ENCODE peak calls at places on chromosome 5, in eight cellular contexts. One of them, this sample, is unnamed.

GRCh38 chr5:73299017-73299630 is 126.1 kb downstream of the TMEM174 start:
- DNase-seq in CD8-positive, alpha-beta T cell: no peak
- DNase-seq in pancreas: no peak
- DNase-seq in left ventricle myocardium inferior: no peak
- DNase-seq in CD8-positive, alpha-beta memory T cell: no peak
- DNase-seq in neural progenitor cell: peak; percentile 84
- DNase-seq in upper lobe of right lung: no peak
- DNase-seq in tibial nerve: no peak
- DNase-seq in this sample: no peak

GRCh38 chr5:41559184-41559583 is 48.8 kb upstream of the PLCXD3 start:
- DNase-seq in CD8-positive, alpha-beta T cell: no peak
- DNase-seq in pancreas: no peak
- DNase-seq in left ventricle myocardium inferior: no peak
- DNase-seq in CD8-positive, alpha-beta memory T cell: no peak
- DNase-seq in neural progenitor cell: no peak
- DNase-seq in upper lobe of right lung: no peak
- DNase-seq in tibial nerve: no peak
- DNase-seq in this sample: no peak

GRCh38 chr5:180785794-180786221 is 16.8 kb downstream of the MGAT1 start:
- DNase-seq in CD8-positive, alpha-beta T cell: peak; percentile 46
- DNase-seq in pancreas: no peak
- DNase-seq in left ventricle myocardium inferior: no peak
- DNase-seq in CD8-positive, alpha-beta memory T cell: no peak
- DNase-seq in neural progenitor cell: peak; percentile 87
- DNase-seq in upper lobe of right lung: peak; percentile 66
- DNase-seq in tibial nerve: no peak
- DNase-seq in this sample: no peak

GRCh38 chr5:120684749-120685415 is 220.8 kb downstream of the PRR16 start:
- DNase-seq in CD8-positive, alpha-beta T cell: no peak
- DNase-seq in pancreas: no peak
- DNase-seq in left ventricle myocardium inferior: no peak
- DNase-seq in CD8-positive, alpha-beta memory T cell: no peak
- DNase-seq in neural progenitor cell: peak; percentile 39
- DNase-seq in upper lobe of right lung: no peak
- DNase-seq in tibial nerve: no peak
- DNase-seq in this sample: no peak

GRCh38 chr5:160940725-160941124 is 88.7 kb upstream of the ATP10B start:
- DNase-seq in CD8-positive, alpha-beta T cell: no peak
- DNase-seq in pancreas: no peak
- DNase-seq in left ventricle myocardium inferior: no peak
- DNase-seq in CD8-positive, alpha-beta memory T cell: no peak
- DNase-seq in neural progenitor cell: no peak
- DNase-seq in upper lobe of right lung: no peak
- DNase-seq in tibial nerve: no peak
- DNase-seq in this sample: no peak

GRCh38 chr5:95794070-95794516 is 28.4 kb downstream of the GLRX start:
- DNase-seq in CD8-positive, alpha-beta T cell: no peak
- DNase-seq in pancreas: no peak
- DNase-seq in left ventricle myocardium inferior: no peak
- DNase-seq in CD8-positive, alpha-beta memory T cell: no peak
- DNase-seq in neural progenitor cell: no peak
- DNase-seq in upper lobe of right lung: no peak
- DNase-seq in tibial nerve: no peak
- DNase-seq in this sample: no peak

GRCh38 chr5:125465703-125466102 is 719.3 kb upstream of the ZNF608 start:
- DNase-seq in CD8-positive, alpha-beta T cell: no peak
- DNase-seq in pancreas: no peak
- DNase-seq in left ventricle myocardium inferior: no peak
- DNase-seq in CD8-positive, alpha-beta memory T cell: no peak
- DNase-seq in neural progenitor cell: no peak
- DNase-seq in upper lobe of right lung: no peak
- DNase-seq in tibial nerve: no peak
- DNase-seq in this sample: no peak

GRCh38 chr5:61245936-61246335 is 83.7 kb upstream of the SMIM15 start:
- DNase-seq in CD8-positive, alpha-beta T cell: no peak
- DNase-seq in pancreas: no peak
- DNase-seq in left ventricle myocardium inferior: no peak
- DNase-seq in CD8-positive, alpha-beta memory T cell: no peak
- DNase-seq in neural progenitor cell: no peak
- DNase-seq in upper lobe of right lung: no peak
- DNase-seq in tibial nerve: no peak
- DNase-seq in this sample: no peak

GRCh38 chr5:100641833-100642232 is 106.7 kb downstream of the FAM174A start:
- DNase-seq in CD8-positive, alpha-beta T cell: no peak
- DNase-seq in pancreas: no peak
- DNase-seq in left ventricle myocardium inferior: no peak
- DNase-seq in CD8-positive, alpha-beta memory T cell: no peak
- DNase-seq in neural progenitor cell: no peak
- DNase-seq in upper lobe of right lung: no peak
- DNase-seq in tibial nerve: no peak
- DNase-seq in this sample: no peak

GRCh38 chr5:164370841-164371240 is 865.4 kb downstream of the MAT2B start:
- DNase-seq in CD8-positive, alpha-beta T cell: no peak
- DNase-seq in pancreas: no peak
- DNase-seq in left ventricle myocardium inferior: no peak
- DNase-seq in CD8-positive, alpha-beta memory T cell: no peak
- DNase-seq in neural progenitor cell: no peak
- DNase-seq in upper lobe of right lung: no peak
- DNase-seq in tibial nerve: no peak
- DNase-seq in this sample: no peak

GRCh38 chr5:62649476-62650113 is 71.0 kb downstream of the LRRC70 start:
- DNase-seq in CD8-positive, alpha-beta T cell: no peak
- DNase-seq in pancreas: no peak
- DNase-seq in left ventricle myocardium inferior: no peak
- DNase-seq in CD8-positive, alpha-beta memory T cell: no peak
- DNase-seq in neural progenitor cell: no peak
- DNase-seq in upper lobe of right lung: no peak
- DNase-seq in tibial nerve: no peak
- DNase-seq in this sample: no peak

GRCh38 chr5:74500037-74500917 is 140.3 kb downstream of the ENC1 start:
- DNase-seq in CD8-positive, alpha-beta T cell: no peak
- DNase-seq in pancreas: no peak
- DNase-seq in left ventricle myocardium inferior: no peak
- DNase-seq in CD8-positive, alpha-beta memory T cell: no peak
- DNase-seq in neural progenitor cell: no peak
- DNase-seq in upper lobe of right lung: no peak
- DNase-seq in tibial nerve: no peak
- DNase-seq in this sample: no peak

GRCh38 chr5:129771058-129771838 is 23.4 kb downstream of the MINAR2 start:
- DNase-seq in CD8-positive, alpha-beta T cell: peak; percentile 50
- DNase-seq in pancreas: peak; percentile 25
- DNase-seq in left ventricle myocardium inferior: no peak
- DNase-seq in CD8-positive, alpha-beta memory T cell: peak; percentile 13
- DNase-seq in neural progenitor cell: peak; percentile 81
- DNase-seq in upper lobe of right lung: no peak
- DNase-seq in tibial nerve: peak; percentile 56
- DNase-seq in this sample: no peak

GRCh38 chr5:68251386-68251785 is 35.8 kb downstream of the PIK3R1 start:
- DNase-seq in CD8-positive, alpha-beta T cell: peak; percentile 65
- DNase-seq in pancreas: no peak
- DNase-seq in left ventricle myocardium inferior: peak; percentile 27
- DNase-seq in CD8-positive, alpha-beta memory T cell: no peak
- DNase-seq in neural progenitor cell: no peak
- DNase-seq in upper lobe of right lung: no peak
- DNase-seq in tibial nerve: no peak
- DNase-seq in this sample: peak; percentile 32
- H3K4me3 ChIP-seq in CD8-positive, alpha-beta T cell: no peak overlapping the region
- H3K4me3 ChIP-seq in pancreas: no peak overlapping the region
- H3K4me3 ChIP-seq in left ventricle myocardium inferior: peak overlapping the region; percentile 39
- H3K4me3 ChIP-seq in CD8-positive, alpha-beta memory T cell: peak overlapping the region; percentile 17
- H3K4me3 ChIP-seq in neural progenitor cell: no peak overlapping the region
- H3K4me3 ChIP-seq in upper lobe of right lung: no peak overlapping the region
- H3K4me3 ChIP-seq in tibial nerve: no peak overlapping the region
- H3K4me3 ChIP-seq in this sample: peak overlapping the region; percentile 69

DNA sequence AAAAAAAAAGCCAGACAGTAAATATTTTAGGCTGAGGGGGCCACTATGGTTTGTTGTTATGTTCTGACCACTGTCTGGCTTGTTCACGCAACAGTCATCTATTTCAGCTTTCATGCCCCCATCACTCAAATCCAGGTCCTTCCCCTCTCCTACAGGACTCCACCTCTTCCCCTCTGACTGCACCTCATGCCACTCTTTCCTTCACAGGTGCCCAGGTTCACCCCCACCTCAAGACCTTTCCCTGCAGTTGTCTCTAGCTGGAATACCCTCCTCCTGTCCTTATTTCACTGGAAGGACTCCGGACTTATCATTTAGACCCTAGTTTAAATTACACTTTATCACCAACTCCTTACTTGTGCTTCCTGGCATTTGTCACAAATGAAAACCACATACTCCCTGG is 3.4 kb downstream of the RPS14 start:
- DNase-seq in CD8-positive, alpha-beta T cell: no peak
- DNase-seq in pancreas: no peak
- DNase-seq in left ventricle myocardium inferior: no peak
- DNase-seq in CD8-positive, alpha-beta memory T cell: no peak
- DNase-seq in neural progenitor cell: no peak
- DNase-seq in upper lobe of right lung: no peak
- DNase-seq in tibial nerve: no peak
- DNase-seq in this sample: no peak
- H3K4me1 ChIP-seq in CD8-positive, alpha-beta T cell: peaks cover 22% of the 10 kb centered on the region
- H3K4me1 ChIP-seq in pancreas: peaks cover 8% of the 10 kb centered on the region
- H3K4me1 ChIP-seq in left ventricle myocardium inferior: peaks cover 46% of the 10 kb centered on the region
- H3K4me1 ChIP-seq in CD8-positive, alpha-beta memory T cell: peaks cover 27% of the 10 kb centered on the region
- H3K4me1 ChIP-seq in neural progenitor cell: peaks cover 9% of the 10 kb centered on the region
- H3K4me1 ChIP-seq in upper lobe of right lung: peaks cover 14% of the 10 kb centered on the region
- H3K4me1 ChIP-seq in tibial nerve: peaks cover 23% of the 10 kb centered on the region
- H3K4me1 ChIP-seq in this sample: peaks cover 24% of the 10 kb centered on the region

GRCh38 chr5:6616632-6617031 is 16.2 kb downstream of the NSUN2 start:
- DNase-seq in CD8-positive, alpha-beta T cell: no peak
- DNase-seq in pancreas: no peak
- DNase-seq in left ventricle myocardium inferior: no peak
- DNase-seq in CD8-positive, alpha-beta memory T cell: no peak
- DNase-seq in neural progenitor cell: no peak
- DNase-seq in upper lobe of right lung: no peak
- DNase-seq in tibial nerve: no peak
- DNase-seq in this sample: no peak

GRCh38 chr5:6607559-6607936 is 25.3 kb downstream of the NSUN2 start:
- DNase-seq in CD8-positive, alpha-beta T cell: no peak
- DNase-seq in pancreas: no peak
- DNase-seq in left ventricle myocardium inferior: no peak
- DNase-seq in CD8-positive, alpha-beta memory T cell: no peak
- DNase-seq in neural progenitor cell: no peak
- DNase-seq in upper lobe of right lung: no peak
- DNase-seq in tibial nerve: no peak
- DNase-seq in this sample: no peak

GRCh38 chr5:6606884-6607558 is 25.8 kb downstream of the NSUN2 start:
- DNase-seq in CD8-positive, alpha-beta T cell: no peak
- DNase-seq in pancreas: no peak
- DNase-seq in left ventricle myocardium inferior: no peak
- DNase-seq in CD8-positive, alpha-beta memory T cell: no peak
- DNase-seq in neural progenitor cell: no peak
- DNase-seq in upper lobe of right lung: no peak
- DNase-seq in tibial nerve: no peak
- DNase-seq in this sample: no peak

GRCh38 chr5:6615416-6615815 is 17.4 kb downstream of the NSUN2 start:
- DNase-seq in CD8-positive, alpha-beta T cell: no peak
- DNase-seq in pancreas: no peak
- DNase-seq in left ventricle myocardium inferior: no peak
- DNase-seq in CD8-positive, alpha-beta memory T cell: no peak
- DNase-seq in neural progenitor cell: no peak
- DNase-seq in upper lobe of right lung: no peak
- DNase-seq in tibial nerve: no peak
- DNase-seq in this sample: no peak

DNA sequence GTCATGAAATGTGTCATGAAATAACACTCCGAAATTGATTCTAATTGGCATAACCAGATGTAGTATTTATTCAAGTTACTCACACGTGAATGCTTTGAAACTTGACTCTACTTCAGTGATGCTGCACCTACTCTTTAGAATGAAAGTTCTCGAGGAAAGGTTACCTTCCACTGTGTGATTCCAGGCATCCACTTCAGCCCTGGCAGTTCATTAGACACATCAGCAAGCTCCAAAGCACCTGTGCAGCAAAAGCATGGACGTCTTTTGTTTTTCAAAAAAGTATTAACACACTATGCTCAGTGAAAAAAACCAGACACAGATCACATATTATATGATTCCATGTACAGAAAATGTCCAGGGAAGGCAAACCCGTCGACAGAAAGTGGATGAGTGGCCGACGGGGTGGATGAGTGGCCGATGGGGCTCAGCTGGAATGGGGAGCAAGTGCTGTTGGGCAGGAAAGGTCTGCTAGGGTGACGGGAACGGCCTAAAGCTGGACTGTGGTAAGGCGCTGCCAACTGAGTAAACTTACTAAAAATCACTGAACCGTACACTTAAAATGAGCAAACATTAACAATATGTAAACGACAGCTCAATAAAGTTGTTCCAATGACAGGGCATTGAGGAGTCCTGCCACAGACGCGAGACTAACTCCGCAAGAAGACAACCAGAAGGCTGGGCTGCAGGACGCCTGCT is 21.1 kb downstream of the NSUN2 start:
- DNase-seq in CD8-positive, alpha-beta T cell: no peak
- DNase-seq in pancreas: no peak
- DNase-seq in left ventricle myocardium inferior: no peak
- DNase-seq in CD8-positive, alpha-beta memory T cell: no peak
- DNase-seq in neural progenitor cell: no peak
- DNase-seq in upper lobe of right lung: no peak
- DNase-seq in tibial nerve: no peak
- DNase-seq in this sample: no peak
- H3K36me3 ChIP-seq in CD8-positive, alpha-beta T cell: peaks cover 91% of the 10 kb centered on the region
- H3K36me3 ChIP-seq in pancreas: peaks cover 68% of the 10 kb centered on the region
- H3K36me3 ChIP-seq in left ventricle myocardium inferior: peaks cover 98% of the 10 kb centered on the region
- H3K36me3 ChIP-seq in CD8-positive, alpha-beta memory T cell: peaks cover 84% of the 10 kb centered on the region
- H3K36me3 ChIP-seq in neural progenitor cell: peaks cover 12% of the 10 kb centered on the region
- H3K36me3 ChIP-seq in upper lobe of right lung: peaks cover 99% of the 10 kb centered on the region
- H3K36me3 ChIP-seq in tibial nerve: peaks cover 99% of the 10 kb centered on the region
- H3K36me3 ChIP-seq in this sample: peaks cover 95% of the 10 kb centered on the region

GRCh38 chr5:134438268-134438622 is 26.6 kb upstream of the CDKN2AIPNL start:
- DNase-seq in CD8-positive, alpha-beta T cell: no peak
- DNase-seq in pancreas: no peak
- DNase-seq in left ventricle myocardium inferior: no peak
- DNase-seq in CD8-positive, alpha-beta memory T cell: no peak
- DNase-seq in neural progenitor cell: no peak
- DNase-seq in upper lobe of right lung: peak; percentile 11
- DNase-seq in tibial nerve: no peak
- DNase-seq in this sample: no peak
- H3K4me3 ChIP-seq in CD8-positive, alpha-beta T cell: no peak overlapping the region
- H3K4me3 ChIP-seq in pancreas: no peak overlapping the region
- H3K4me3 ChIP-seq in left ventricle myocardium inferior: no peak overlapping the region
- H3K4me3 ChIP-seq in CD8-positive, alpha-beta memory T cell: no peak overlapping the region
- H3K4me3 ChIP-seq in neural progenitor cell: no peak overlapping the region
- H3K4me3 ChIP-seq in upper lobe of right lung: no peak overlapping the region
- H3K4me3 ChIP-seq in tibial nerve: no peak overlapping the region
- H3K4me3 ChIP-seq in this sample: no peak overlapping the region

GRCh38 chr5:78604693-78605092 is 43.9 kb downstream of the LHFPL2 start:
- DNase-seq in CD8-positive, alpha-beta T cell: no peak
- DNase-seq in pancreas: no peak
- DNase-seq in left ventricle myocardium inferior: no peak
- DNase-seq in CD8-positive, alpha-beta memory T cell: no peak
- DNase-seq in neural progenitor cell: no peak
- DNase-seq in upper lobe of right lung: no peak
- DNase-seq in tibial nerve: no peak
- DNase-seq in this sample: no peak
- H3K4me1 ChIP-seq in CD8-positive, alpha-beta T cell: no peaks in the 10 kb centered on the region
- H3K4me1 ChIP-seq in pancreas: peaks cover 6% of the 10 kb centered on the region
- H3K4me1 ChIP-seq in left ventricle myocardium inferior: peaks cover 8% of the 10 kb centered on the region
- H3K4me1 ChIP-seq in CD8-positive, alpha-beta memory T cell: no peaks in the 10 kb centered on the region
- H3K4me1 ChIP-seq in neural progenitor cell: no peaks in the 10 kb centered on the region
- H3K4me1 ChIP-seq in upper lobe of right lung: no peaks in the 10 kb centered on the region
- H3K4me1 ChIP-seq in tibial nerve: peaks cover 8% of the 10 kb centered on the region
- H3K4me1 ChIP-seq in this sample: no peaks in the 10 kb centered on the region

This sample was measured in CD4-positive, CD25-positive, alpha-beta regulatory T cell.